ENCODE peak calls at places on chromosomes 3 and 15, in seven cellular contexts. H is HepG2, E is A549, I is tibial nerve, B is K562, G is spleen, R is endothelial cell of umbilical vein. K is an unnamed sample.
A peak's percentile ranks its signal among the peaks of the same experiment; 100 is the strongest.

GRCh38 chr15:62711691-62712454 is 330.7 kb upstream of the TPM1 start:
- DNase-seq in H (no peak), E (no peak), I (no peak), B (no peak), G (no peak), R (peak; percentile 7), K (peak; percentile 7)

GRCh38 chr15:62066663-62067447 is at the start of gene C2CD4A:
- DNase-seq in H (peak; percentile 88), E (peak; percentile 72), I (no peak), B (no peak), G (peak; percentile 89), R (peak; percentile 81), K (no peak)

GRCh38 chr3:107432013-107432515 is 54.8 kb downstream of the CCDC54 start:
- DNase-seq in H (no peak), E (peak; percentile 8), I (no peak), B (no peak), G (no peak), R (no peak), K (no peak)

GRCh38 chr3:104584702-104585101 is 782.0 kb upstream of the ALCAM start:
- DNase-seq in H (no peak), E (peak; percentile 6), I (no peak), B (no peak), G (no peak), R (no peak), K (no peak)

GRCh38 chr15:42138968-42139386 is 17.5 kb downstream of the PLA2G4F start:
- DNase-seq in H (peak; percentile 93), E (no peak), I (no peak), B (no peak), G (peak; percentile 17), R (no peak), K (no peak)

GRCh38 chr3:16884084-16884747 is 539 bp upstream of the PLCL2 start:
- DNase-seq in H (no peak), E (peak; percentile 69), I (peak; percentile 25), B (peak; percentile 70), G (peak; percentile 94), R (peak; percentile 55), K (no peak)

GRCh38 chr3:30779686-30780287 is 114.7 kb downstream of the GADL1 start:
- DNase-seq in H (peak; percentile 46), E (peak; percentile 38), I (no peak), B (peak; percentile 8), G (no peak), R (peak; percentile 26), K (no peak)

GRCh38 chr3:194009019-194009418 is 126.9 kb upstream of the HES1 start:
- DNase-seq in H (no peak), E (no peak), I (no peak), B (no peak), G (no peak), R (no peak), K (no peak)

GRCh38 chr3:10248984-10249748 is 907 bp downstream of the TATDN2 start:
- DNase-seq in H (no peak), E (peak; percentile 14), I (no peak), B (peak; percentile 66), G (peak; percentile 89), R (peak; percentile 35), K (peak; percentile 41)

GRCh38 chr3:183114779-183115178 is 15.5 kb upstream of the MCCC1 start:
- DNase-seq in H (no peak), E (no peak), I (no peak), B (no peak), G (no peak), R (no peak), K (no peak)

GRCh38 chr3:6437631-6438030 is 423.3 kb upstream of the GRM7 start:
- DNase-seq in H (no peak), E (no peak), I (no peak), B (no peak), G (no peak), R (no peak), K (no peak)

GRCh38 chr3:35784162-35784561 is 144.8 kb downstream of the ARPP21 start:
- DNase-seq in H (peak; percentile 7), E (no peak), I (no peak), B (no peak), G (no peak), R (no peak), K (no peak)

GRCh38 chr3:141486735-141487418 is at the start of gene RASA2:
- DNase-seq in H (peak; percentile 26), E (peak; percentile 79), I (peak; percentile 50), B (peak; percentile 92), G (peak; percentile 94), R (peak; percentile 59), K (peak; percentile 70)

GRCh38 chr3:127784283-127784682 is 38.0 kb downstream of the MGLL start:
- DNase-seq in H (no peak), E (no peak), I (no peak), B (no peak), G (peak; percentile 47), R (no peak), K (no peak)

GRCh38 chr3:88963003-88963402 is 144.4 kb upstream of the EPHA3 start:
- DNase-seq in H (no peak), E (no peak), I (no peak), B (no peak), G (no peak), R (no peak), K (no peak)

GRCh38 chr3:127588675-127589577 is 1.6 kb downstream of the TPRA1 start:
- DNase-seq in H (peak; percentile 23), E (no peak), I (no peak), B (no peak), G (no peak), R (peak; percentile 13), K (peak; percentile 56)

GRCh38 chr15:99169769-99170311 is 65.0 kb downstream of the SYNM start:
- DNase-seq in H (no peak), E (no peak), I (no peak), B (no peak), G (no peak), R (no peak), K (no peak)

GRCh38 chr3:192026656-192027055 is 565.7 kb downstream of the PYDC2 start:
- DNase-seq in H (no peak), E (no peak), I (no peak), B (no peak), G (no peak), R (no peak), K (no peak)

GRCh38 chr15:95684693-95685115 is 645.8 kb upstream of the NR2F2 start:
- DNase-seq in H (no peak), E (peak; percentile 72), I (no peak), B (peak; percentile 61), G (no peak), R (peak; percentile 97), K (peak; percentile 12)

GRCh38 chr3:183328823-183329222 is 75.8 kb downstream of the B3GNT5 start:
- DNase-seq in H (no peak), E (no peak), I (no peak), B (no peak), G (no peak), R (no peak), K (no peak)

GRCh38 chr3:101850327-101851048 is 1.2 kb downstream of the NFKBIZ start:
- DNase-seq in H (no peak), E (no peak), I (no peak), B (peak; percentile 17), G (no peak), R (peak; percentile 53), K (no peak)

GRCh38 chr15:51227967-51228783 is 110.2 kb downstream of the CYP19A1 start:
- DNase-seq in H (peak; percentile 24), E (peak; percentile 69), I (no peak), B (peak; percentile 86), G (no peak), R (peak; percentile 60), K (peak; percentile 44)

GRCh38 chr3:80307844-80308243 is 540.0 kb upstream of the ROBO1 start:
- DNase-seq in H (no peak), E (no peak), I (no peak), B (no peak), G (no peak), R (no peak), K (no peak)

GRCh38 chr3:126997455-126998038 is 14.6 kb downstream of the PLXNA1 start:
- DNase-seq in H (no peak), E (no peak), I (no peak), B (no peak), G (no peak), R (no peak), K (no peak)

GRCh38 chr3:185175370-185175987 is 22.6 kb upstream of the C3orf70 start:
- DNase-seq in H (peak; percentile 92), E (no peak), I (peak; percentile 72), B (peak; percentile 88), G (no peak), R (no peak), K (no peak)

GRCh38 chr3:51942603-51943450 is 664 bp downstream of the PARP3 start:
- DNase-seq in H (peak; percentile 67), E (peak; percentile 60), I (no peak), B (peak; percentile 37), G (peak; percentile 89), R (peak; percentile 23), K (peak; percentile 91)

GRCh38 chr15:77673801-77674317 is 41.1 kb upstream of the LINGO1 start:
- DNase-seq in H (no peak), E (no peak), I (no peak), B (no peak), G (no peak), R (no peak), K (no peak)

GRCh38 chr3:86937306-86937791 is 53.6 kb downstream of the VGLL3 start:
- DNase-seq in H (no peak), E (no peak), I (no peak), B (no peak), G (no peak), R (no peak), K (no peak)
- TF ChIP-seq POLR2A in H (no peak), E (no peak), I (no peak), B (no peak), G (no peak), R (no peak), K (no peak)

GRCh38 chr15:56831467-56831866 is 87.0 kb upstream of the TCF12 start:
- DNase-seq in H (no peak), E (no peak), I (no peak), B (no peak), G (no peak), R (no peak), K (no peak)
- TF ChIP-seq POLR2A in H (no peak), E (no peak), I (no peak), B (no peak), G (no peak), R (no peak), K (no peak)

DNA sequence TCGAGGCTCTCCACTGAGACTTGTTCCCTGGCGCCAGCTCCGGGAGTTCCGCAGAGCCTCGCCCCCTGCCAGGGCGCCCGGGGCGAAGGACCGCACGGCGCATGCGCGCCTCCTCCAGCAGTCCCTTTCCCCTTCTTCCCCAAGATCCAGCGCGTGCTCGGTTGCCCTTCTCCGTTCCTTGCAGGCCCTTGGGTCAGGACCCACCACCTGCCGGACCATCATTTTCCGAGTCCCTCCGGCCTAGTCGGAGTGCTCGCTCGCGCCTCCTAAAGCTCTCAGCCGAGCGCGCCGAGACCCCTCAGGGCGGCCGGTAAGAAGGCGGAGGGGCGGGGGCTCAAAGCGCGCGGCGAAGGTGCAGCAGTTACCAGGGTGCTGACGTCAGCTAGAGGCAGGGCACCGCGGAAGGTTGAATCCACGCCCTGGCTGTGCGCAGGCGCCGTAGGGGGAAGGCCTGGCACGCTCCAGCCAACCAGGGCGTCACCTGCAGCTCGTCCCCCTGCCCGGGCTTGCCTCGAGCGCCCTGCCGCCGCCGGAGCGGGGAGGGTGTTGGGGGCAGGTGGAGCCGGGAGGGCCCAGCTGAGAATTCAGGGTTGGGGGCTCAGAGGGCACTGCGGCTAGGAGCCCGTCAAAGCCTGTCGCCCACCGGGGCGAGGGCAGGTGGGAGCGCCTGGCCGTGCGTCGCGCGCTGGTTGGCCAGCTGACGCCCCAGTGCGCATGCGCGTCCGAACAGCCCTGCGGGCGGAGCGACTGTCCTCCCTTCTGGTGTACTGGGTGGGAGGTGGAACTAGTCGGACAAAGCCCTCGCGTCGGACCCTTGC is at the start of gene TCAIM:
- DNase-seq in H (peak; percentile 94), E (peak; percentile 97), I (peak; percentile 88), B (peak; percentile 99), G (peak; percentile 100), R (peak; percentile 98), K (peak; percentile 95)
- TF ChIP-seq POLR2A in H (no peak), E (peak; percentile 76), I (peak; percentile 74), B (peak; percentile 97), G (no peak), R (peak; percentile 76), K (peak; percentile 71)

GRCh38 chr3:150147776-150148175 is 177.1 kb upstream of the PFN2 start:
- DNase-seq in H (no peak), E (no peak), I (no peak), B (no peak), G (no peak), R (no peak), K (no peak)
- TF ChIP-seq POLR2A in H (no peak), E (no peak), I (no peak), B (no peak), G (no peak), R (no peak), K (no peak)